ENCODE peak calls at places on chromosomes 1 and 21, in six cellular contexts. L is IMR-90, Z is H1, J is mesenchymal stem cell, H is H9, E is neuronal stem cell. T is an unnamed sample.

GRCh38 chr1:20323613-20323920 is 32.9 kb downstream of the VWA5B1 start:
- DNase-seq in H (no peak), L (peak), Z (no peak), E (no peak), J (no peak), T (no peak)

GRCh38 chr1:109877320-109877771 is 33.3 kb upstream of the CSF1 start:
- DNase-seq in L (peak), J (peak), H (peak), Z (peak), E (peak), T (peak)

GRCh38 chr21:45971487-45972352 is 9.8 kb upstream of the COL6A1 start:
- DNase-seq in E (no peak), J (peak), L (peak), Z (no peak), H (no peak), T (no peak)

GRCh38 chr1:53944469-53945182 is 873 bp downstream of the IFT25 start:
- DNase-seq in E (no peak), H (peak), Z (no peak), J (peak), L (no peak), T (peak)

GRCh38 chr1:192949783-192950182 is 109.4 kb downstream of the UCHL5 start:
- DNase-seq in E (no peak), L (no peak), Z (no peak), J (no peak), H (no peak), T (no peak)

GRCh38 chr1:9551984-9552383 is 12.7 kb downstream of the SLC25A33 start:
- DNase-seq in Z (no peak), L (no peak), H (no peak), E (no peak), J (no peak), T (no peak)

GRCh38 chr1:154400381-154400801 is 4.8 kb upstream of the IL6R start:
- DNase-seq in E (no peak), L (no peak), H (no peak), Z (no peak), J (no peak), T (peak)

GRCh38 chr1:175885247-175885646 is 141.9 kb upstream of the TNR start:
- DNase-seq in Z (no peak), L (peak), H (no peak), E (no peak), J (peak), T (no peak)

GRCh38 chr1:178607718-178608408 is 95.0 kb downstream of the TEX35 start:
- DNase-seq in L (no peak), Z (no peak), H (no peak), J (no peak), E (no peak), T (peak)

GRCh38 chr1:155175281-155175926 is 1.8 kb downstream of the TRIM46 start:
- DNase-seq in H (peak), Z (no peak), L (no peak), E (no peak), J (no peak), T (no peak)

GRCh38 chr1:220497220-220497756 is 30.6 kb upstream of the MARK1 start:
- DNase-seq in E (no peak), H (no peak), Z (no peak), L (no peak), J (no peak), T (peak)

GRCh38 chr1:207077470-207078377 is 10.9 kb upstream of the C4BPB start:
- DNase-seq in Z (peak), E (peak), H (peak), L (peak), J (peak), T (peak)

GRCh38 chr1:7675431-7676273 is 95.4 kb upstream of the VAMP3 start:
- DNase-seq in E (no peak), H (no peak), J (no peak), Z (no peak), L (no peak), T (no peak)

GRCh38 chr1:70061229-70061628 is 144.2 kb downstream of the LRRC40 start:
- DNase-seq in L (no peak), H (no peak), Z (no peak), E (no peak), J (no peak), T (no peak)

GRCh38 chr21:41777934-41778815 is 11.3 kb upstream of the RIPK4 start:
- DNase-seq in H (peak), E (peak), J (peak), Z (peak), L (peak), T (peak)

GRCh38 chr1:234696148-234696576 is 86.2 kb upstream of the IRF2BP2 start:
- DNase-seq in E (no peak), J (no peak), H (no peak), L (no peak), Z (no peak), T (no peak)

GRCh38 chr1:209123601-209124000 is 459.9 kb upstream of the CAMK1G start:
- DNase-seq in Z (no peak), L (no peak), H (no peak), E (no peak), J (no peak), T (no peak)
- H3K23ac ChIP-seq in Z (no peak), L (no peak), H (no peak), E (no peak), J (no peak), T (no peak)

DNA sequence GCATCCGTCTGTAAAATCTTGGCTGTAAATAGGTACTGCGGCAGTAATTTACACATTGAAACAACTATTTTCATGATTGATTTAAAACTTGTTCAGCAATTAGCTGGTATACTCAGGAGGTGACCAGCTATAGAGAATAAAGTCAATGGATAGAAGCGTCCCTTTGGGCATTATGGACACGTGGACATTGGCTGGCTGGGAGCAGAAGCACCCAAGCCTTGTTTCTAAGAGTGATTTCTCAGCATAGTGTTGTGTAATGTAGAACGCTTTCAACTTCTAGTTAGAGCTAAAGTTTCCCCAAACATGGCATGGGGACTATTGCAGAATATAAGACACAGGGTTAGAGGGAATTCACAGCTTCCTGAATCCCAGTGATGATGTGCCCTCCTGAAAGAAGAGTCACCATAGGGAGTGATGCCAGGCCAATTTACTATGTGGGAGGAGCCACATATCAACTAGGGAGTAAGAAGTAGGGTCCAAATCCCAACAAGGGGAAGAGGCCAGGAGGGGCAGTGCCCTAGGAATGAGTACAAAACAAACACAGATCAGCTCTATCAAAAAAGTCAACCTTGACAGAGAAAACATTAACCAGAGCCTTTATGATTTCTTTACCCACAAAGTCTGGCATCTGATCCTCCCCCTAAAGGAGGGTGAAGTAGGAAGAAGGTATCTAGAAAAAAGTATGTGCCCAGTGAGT is 92.7 kb downstream of the SUSD4 start:
- DNase-seq in Z (no peak), J (no peak), L (no peak), E (no peak), H (no peak), T (no peak)
- H3K14ac ChIP-seq in Z (no peak), J (no peak), L (no peak), E (no peak), H (no peak), T (no peak)

GRCh38 chr1:55278378-55278777 is 63.2 kb upstream of the USP24 start:
- DNase-seq in Z (no peak), L (no peak), H (no peak), E (no peak), J (no peak), T (no peak)

GRCh38 chr1:55275151-55275748 is 60.1 kb upstream of the USP24 start:
- DNase-seq in L (peak), E (no peak), J (no peak), Z (no peak), H (no peak), T (peak)

GRCh38 chr1:55277377-55278130 is 62.4 kb upstream of the USP24 start:
- DNase-seq in H (peak), L (peak), J (peak), Z (peak), E (peak), T (peak)

GRCh38 chr1:55275976-55276375 is 60.8 kb upstream of the USP24 start:
- DNase-seq in J (peak), Z (no peak), H (no peak), E (no peak), L (peak), T (peak)

GRCh38 chr1:55276671-55277376 is 61.7 kb upstream of the USP24 start:
- DNase-seq in L (no peak), Z (no peak), E (no peak), J (no peak), H (no peak), T (peak)
- H2AFZ ChIP-seq in L (peak), Z (no peak), E (peak), J (peak), H (no peak), T (peak)

GRCh38 chr1:117210831-117211261 is at the start of gene VTCN1:
- DNase-seq in H (no peak), E (no peak), Z (no peak), L (no peak), J (no peak), T (peak)
- H3K23ac ChIP-seq in H (no peak), E (no peak), Z (no peak), L (no peak), J (no peak), T (peak)

DNA sequence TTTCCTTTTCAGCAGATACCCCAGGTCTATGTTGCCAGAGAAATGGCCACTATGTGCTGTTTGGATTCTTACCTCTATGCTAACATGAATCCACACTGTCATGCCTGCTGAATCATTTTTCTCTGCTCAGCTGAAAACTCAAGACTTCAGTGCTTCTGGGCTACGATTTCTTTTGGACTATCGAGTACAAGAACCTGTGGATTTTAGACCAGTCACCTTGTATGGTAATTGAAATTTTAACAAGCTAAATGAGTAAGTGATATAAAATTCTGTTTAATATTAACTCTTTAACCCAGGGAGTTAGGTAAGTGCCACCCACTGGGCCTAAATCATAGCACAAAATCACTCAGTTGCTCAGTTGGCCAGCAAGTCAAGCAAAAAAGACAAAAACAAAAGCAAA is 35.8 kb downstream of the LHX8 start:
- DNase-seq in E (no peak), H (no peak), J (no peak), L (no peak), Z (no peak), T (no peak)
- H3K14ac ChIP-seq in E (no peak), H (no peak), J (no peak), L (no peak), Z (no peak), T (no peak)

GRCh38 chr1:4614371-4615137 is 39.9 kb upstream of the AJAP1 start:
- DNase-seq in E (no peak), Z (no peak), H (no peak), L (no peak), J (no peak), T (no peak)
- H2AFZ ChIP-seq in E (no peak), Z (no peak), H (no peak), L (no peak), J (no peak), T (no peak)

DNA sequence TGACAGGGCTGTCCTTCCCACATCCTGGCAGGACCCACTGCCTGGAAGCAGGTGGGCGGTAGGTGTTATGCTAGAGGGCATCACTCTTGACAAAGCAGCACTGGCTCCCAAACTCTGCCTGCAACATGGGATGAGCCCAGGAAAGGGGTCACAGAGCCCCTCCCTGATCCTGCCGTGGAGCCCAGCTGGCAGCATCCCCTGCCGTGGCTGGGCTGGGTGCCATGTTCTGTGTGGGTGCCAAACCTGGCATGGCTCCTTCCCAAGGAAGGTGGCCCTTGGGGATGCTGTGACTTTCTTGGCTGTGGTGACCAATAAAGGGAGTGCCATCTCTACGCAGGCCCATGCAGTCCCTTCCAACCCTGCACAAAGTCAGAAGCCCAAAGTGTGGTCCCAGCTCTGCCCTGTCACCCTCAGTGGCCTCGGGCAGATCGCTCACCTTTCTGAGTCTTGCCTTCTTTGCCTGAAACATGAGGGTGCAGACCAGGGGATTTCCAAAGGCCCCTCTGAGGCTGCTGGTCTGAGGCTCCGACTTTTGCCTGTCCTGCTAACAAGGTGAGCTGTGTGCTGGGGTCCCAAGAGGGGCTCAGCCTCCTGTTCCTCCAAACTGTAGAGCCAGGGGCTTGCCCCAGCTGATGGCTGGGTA is 6.0 kb downstream of the CDK18 start:
- DNase-seq in H (no peak), J (no peak), Z (no peak), E (no peak), L (no peak), T (no peak)
- H3K23ac ChIP-seq in H (no peak), J (no peak), Z (no peak), E (no peak), L (no peak), T (no peak)

DNA sequence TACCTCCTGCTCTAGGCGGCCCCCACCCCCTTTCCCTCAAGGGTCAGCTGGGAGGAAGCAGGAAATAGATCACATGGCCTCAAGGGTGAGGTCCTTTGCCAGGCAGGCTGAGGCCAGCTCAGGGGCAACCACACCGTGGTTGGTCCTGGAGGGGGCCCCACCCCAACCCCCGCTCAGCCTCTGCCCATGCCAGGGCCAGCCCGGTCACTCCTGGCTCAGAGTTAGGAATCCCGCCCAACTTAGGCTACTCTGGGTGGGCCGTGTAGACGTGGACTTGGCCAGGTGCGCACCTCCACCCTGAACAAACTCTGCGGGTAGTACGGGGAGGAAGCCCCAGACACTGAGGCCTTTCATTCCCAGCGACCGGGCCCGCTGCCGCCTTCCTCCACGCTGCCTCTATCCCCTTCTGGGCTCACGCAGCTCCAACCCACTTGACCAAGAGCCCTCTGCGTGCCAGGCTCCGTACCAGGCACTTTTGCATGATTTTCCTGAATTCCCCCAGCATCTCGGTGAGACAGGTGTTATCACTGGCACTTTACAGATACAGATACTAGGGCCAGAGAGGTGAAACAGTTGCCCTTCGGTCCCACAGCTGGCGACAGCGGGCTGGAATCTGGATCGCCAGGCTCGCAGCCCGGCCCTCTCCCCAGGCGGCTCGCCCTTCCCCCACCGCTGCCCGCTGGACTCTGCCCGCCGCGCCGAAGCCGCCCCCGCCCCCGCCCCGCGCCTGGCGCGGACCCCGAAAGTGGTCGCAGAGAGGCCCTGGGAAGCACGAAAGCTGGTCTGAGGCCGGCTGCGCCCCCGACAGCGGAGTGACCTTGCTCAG is 771 bp downstream of the GALE start:
- DNase-seq in Z (peak), E (peak), L (peak), H (peak), J (peak), T (peak)
- H3K14ac ChIP-seq in Z (no peak), E (peak), L (peak), H (peak), J (no peak), T (peak)

DNA sequence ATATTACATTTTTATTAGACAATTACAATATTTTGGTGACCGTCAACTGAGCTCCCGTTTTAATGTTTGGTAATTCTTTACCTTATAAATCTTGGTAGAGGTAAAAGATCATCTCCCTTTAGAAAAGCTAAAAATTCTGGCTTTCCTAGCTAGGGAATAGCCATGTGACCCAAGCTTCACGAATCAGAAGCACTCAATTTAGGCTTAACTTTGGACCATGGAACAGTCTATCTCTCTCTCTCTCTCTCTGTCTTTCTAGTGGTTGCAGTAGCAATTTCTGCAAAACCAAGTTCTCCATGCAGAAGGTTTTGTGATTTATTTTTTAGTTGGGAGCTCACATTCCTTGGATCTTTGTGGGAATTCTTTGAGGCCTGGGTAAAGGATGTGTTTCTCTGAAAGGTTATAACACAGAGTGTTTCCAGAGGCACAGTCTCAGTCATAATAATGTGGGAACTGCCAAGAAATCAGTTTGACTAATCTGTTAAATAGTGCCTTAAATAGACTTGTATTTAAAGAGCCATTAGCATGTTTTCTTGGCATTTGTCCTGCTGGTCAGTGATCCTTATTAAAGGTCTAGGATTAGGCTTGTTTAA is 112.3 kb upstream of the COL11A1 start:
- DNase-seq in H (no peak), Z (no peak), L (peak), J (peak), E (no peak), T (no peak)
- H2AFZ ChIP-seq in H (no peak), Z (peak), L (no peak), J (no peak), E (peak), T (no peak)

GRCh38 chr1:5688479-5689077 is 303.6 kb downstream of the NPHP4 start:
- DNase-seq in Z (no peak), E (no peak), L (no peak), J (no peak), H (no peak), T (no peak)
- H3K23ac ChIP-seq in Z (no peak), E (peak), L (no peak), J (no peak), H (no peak), T (no peak)